ENCODE peak calls at places on chromosomes 2 and 18, in five cellular contexts. P is left lung; V is psoas muscle; Y is naive thymus-derived CD4-positive, alpha-beta T cell; L is heart right ventricle. W is an unnamed sample.

GRCh38 chr2:104583791-104584190 is 270.1 kb upstream of the POU3F3 start:
- DNase-seq in P (no peak), V (no peak), Y (no peak), L (no peak), W (no peak)

GRCh38 chr2:156590313-156590712 is 154.1 kb downstream of the GPD2 start:
- DNase-seq in P (no peak), V (no peak), Y (no peak), L (no peak), W (no peak)

GRCh38 chr2:171553858-171554257 is 31.6 kb downstream of the CYBRD1 start:
- DNase-seq in P (no peak), V (no peak), Y (no peak), L (no peak), W (no peak)

GRCh38 chr2:74835831-74836674 is 2.1 kb downstream of the HK2 start:
- DNase-seq in P (no peak), V (no peak), Y (no peak), L (no peak), W (peak; percentile 81)

GRCh38 chr2:113760400-113760799 is 4.0 kb upstream of the SLC35F5 start:
- DNase-seq in P (no peak), V (no peak), Y (no peak), L (no peak), W (peak; percentile 69)

GRCh38 chr18:33706391-33706790 is 128.4 kb downstream of the ASXL3 start:
- DNase-seq in P (no peak), V (no peak), Y (no peak), L (no peak), W (no peak)

GRCh38 chr2:106275971-106276370 is 81.9 kb upstream of the UXS1 start:
- DNase-seq in P (no peak), V (no peak), Y (no peak), L (no peak), W (no peak)

GRCh38 chr18:6885992-6886823 is 156.7 kb downstream of the ARHGAP28 start:
- DNase-seq in P (no peak), V (no peak), Y (no peak), L (no peak), W (peak; percentile 91)

GRCh38 chr2:47227532-47228166 is 72.5 kb upstream of the STPG4 start:
- DNase-seq in P (no peak), V (no peak), Y (no peak), L (no peak), W (no peak)

GRCh38 chr2:178025551-178026185 is 46.9 kb downstream of the PDE11A start:
- DNase-seq in P (no peak), V (no peak), Y (no peak), L (no peak), W (no peak)

GRCh38 chr18:79749251-79750191 is 48.2 kb upstream of the KCNG2 start:
- DNase-seq in P (peak; percentile 58), V (no peak), Y (no peak), L (no peak), W (no peak)

GRCh38 chr18:48877941-48878340 is 72.8 kb downstream of the SMAD7 start:
- DNase-seq in P (no peak), V (no peak), Y (no peak), L (no peak), W (no peak)
- H3K4me3 ChIP-seq in P (no peak overlapping the region), V (no peak overlapping the region), Y (no peak overlapping the region), L (no peak overlapping the region), W (no peak overlapping the region)

DNA sequence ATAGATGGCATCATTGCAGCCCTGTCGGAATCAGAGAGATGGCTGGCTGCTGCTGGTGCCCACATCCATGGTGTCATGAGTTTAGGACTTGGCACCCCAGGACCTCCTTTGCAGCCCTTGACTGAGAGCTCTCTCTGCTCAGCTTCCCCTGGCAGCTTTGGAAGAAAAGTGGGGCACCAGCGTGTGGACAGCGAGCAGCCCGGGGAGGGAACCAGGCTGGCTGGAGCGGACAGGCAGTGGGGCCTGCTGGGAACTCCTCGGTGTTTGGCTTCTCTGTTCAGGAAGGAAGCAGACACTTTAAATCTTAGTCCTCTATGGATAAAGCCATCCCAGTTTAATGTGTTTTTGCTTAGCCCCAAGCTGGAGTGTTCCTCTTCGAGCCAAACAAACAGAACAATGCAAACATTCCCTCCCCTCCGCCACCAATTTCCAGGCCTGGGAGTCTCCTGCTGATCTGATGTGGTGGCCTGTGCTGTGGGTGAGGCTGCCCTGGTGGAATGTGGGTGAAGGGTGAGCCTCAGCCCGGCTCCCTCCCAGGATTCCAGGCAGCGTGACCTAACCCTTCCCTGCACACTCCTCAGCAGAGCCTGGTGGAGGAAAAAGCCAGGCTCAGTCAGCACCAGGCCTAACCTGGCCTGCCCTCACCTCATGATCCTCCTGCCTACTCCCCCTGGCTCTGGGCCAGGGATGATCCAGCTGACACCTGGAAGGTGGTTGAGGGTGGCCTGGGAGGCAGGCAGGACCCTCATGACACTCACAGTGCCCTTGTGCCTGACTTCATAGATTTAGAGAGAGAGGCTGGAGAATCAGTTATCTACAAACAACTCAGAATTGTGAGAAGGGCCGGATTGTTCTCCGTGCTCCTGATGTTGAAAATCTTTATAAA is 21.6 kb upstream of the ITGB6 start:
- DNase-seq in P (peak; percentile 83), V (peak; percentile 73), Y (no peak), L (peak; percentile 58), W (peak; percentile 83)
- H3K4me1 ChIP-seq in P (peaks cover 17% of the 10 kb centered on the region), V (peaks cover 71% of the 10 kb centered on the region), Y (no peaks in the 10 kb centered on the region), L (peaks cover 7% of the 10 kb centered on the region), W (peaks cover 55% of the 10 kb centered on the region)

DNA sequence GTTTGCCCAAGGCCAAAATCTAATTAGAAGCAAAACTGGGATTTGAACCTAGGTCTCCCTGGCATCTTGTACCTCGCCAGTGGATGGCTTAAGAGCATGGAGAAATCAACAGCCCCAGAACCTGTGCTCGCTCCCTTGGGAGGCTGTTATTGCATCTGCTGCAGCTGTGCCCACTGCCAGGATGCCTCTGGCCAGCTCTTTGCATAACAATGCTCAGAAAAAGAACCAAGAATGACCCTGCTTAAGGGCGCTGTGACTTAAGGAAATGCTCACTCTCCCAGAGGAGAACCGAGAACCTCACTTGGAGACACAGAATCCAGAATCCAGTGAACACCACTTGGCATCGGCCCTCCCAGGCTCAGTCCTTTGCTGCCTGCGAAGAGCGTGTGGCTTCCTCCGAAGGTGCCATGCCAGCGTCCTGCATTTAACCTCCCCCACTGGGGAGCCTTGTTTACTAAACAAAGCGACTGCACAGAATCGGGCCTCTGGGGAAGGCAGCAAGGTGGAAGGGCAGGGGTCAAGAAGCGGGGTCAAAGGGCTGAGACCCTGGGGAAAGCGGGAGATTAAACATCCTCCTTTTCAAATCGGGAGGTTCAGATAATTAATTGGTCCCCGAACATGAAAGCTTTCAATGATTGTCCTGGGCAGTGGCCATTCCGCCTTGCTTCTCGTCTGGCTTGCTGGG is 71.0 kb upstream of the BOD1L2 start:
- DNase-seq in P (no peak), V (no peak), Y (no peak), L (no peak), W (no peak)
- H3K27me3 ChIP-seq in P (peaks cover 43% of the 10 kb centered on the region), V (peaks cover 2% of the 10 kb centered on the region), Y (no peaks in the 10 kb centered on the region), L (peaks cover 38% of the 10 kb centered on the region), W (peaks cover 18% of the 10 kb centered on the region)

GRCh38 chr2:150191349-150191748 is 296.1 kb downstream of the RND3 start:
- DNase-seq in P (no peak), V (no peak), Y (no peak), L (no peak), W (no peak)
- H3K4me3 ChIP-seq in P (no peak overlapping the region), V (no peak overlapping the region), Y (no peak overlapping the region), L (no peak overlapping the region), W (no peak overlapping the region)

GRCh38 chr2:12282780-12283695 is 433.7 kb upstream of the TRIB2 start:
- DNase-seq in P (no peak), V (no peak), Y (no peak), L (no peak), W (no peak)

GRCh38 chr2:12278217-12278755 is 438.4 kb upstream of the TRIB2 start:
- DNase-seq in P (no peak), V (no peak), Y (no peak), L (no peak), W (no peak)

GRCh38 chr2:12274591-12274990 is 442.1 kb upstream of the TRIB2 start:
- DNase-seq in P (no peak), V (no peak), Y (no peak), L (no peak), W (no peak)

GRCh38 chr2:12273111-12273510 is 443.6 kb upstream of the TRIB2 start:
- DNase-seq in P (no peak), V (no peak), Y (no peak), L (no peak), W (no peak)

GRCh38 chr2:12277305-12278034 is 439.3 kb upstream of the TRIB2 start:
- DNase-seq in P (no peak), V (no peak), Y (no peak), L (no peak), W (no peak)
- H3K4me1 ChIP-seq in P (no peaks in the 10 kb centered on the region), V (no peaks in the 10 kb centered on the region), Y (peaks cover 7% of the 10 kb centered on the region), L (peaks cover 7% of the 10 kb centered on the region), W (peaks cover 7% of the 10 kb centered on the region)

DNA sequence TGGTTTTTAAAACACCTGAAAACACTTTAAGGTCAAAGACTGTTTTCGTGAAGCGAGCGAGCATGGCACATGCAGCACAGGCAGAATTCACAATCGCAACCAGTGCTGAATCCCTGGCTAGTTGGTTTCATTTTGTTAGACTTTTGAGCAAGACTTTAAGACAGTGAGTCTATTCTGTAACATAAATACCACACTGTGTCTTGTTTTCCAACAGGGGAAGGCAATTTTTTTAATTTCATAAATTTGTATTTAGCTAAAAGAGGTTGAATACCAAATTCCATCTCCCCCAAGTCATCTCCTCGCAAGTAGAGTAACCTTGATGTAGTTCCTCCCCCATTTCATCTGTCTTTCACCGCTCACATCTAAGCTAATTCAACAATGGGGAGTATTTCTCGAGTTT is 1.4 kb downstream of the CERKL start:
- DNase-seq in P (no peak), V (no peak), Y (no peak), L (no peak), W (no peak)
- H3K27me3 ChIP-seq in P (peaks cover 57% of the 10 kb centered on the region), V (peaks cover 29% of the 10 kb centered on the region), Y (peaks cover 4% of the 10 kb centered on the region), L (peaks cover 53% of the 10 kb centered on the region), W (peaks cover 36% of the 10 kb centered on the region)

DNA sequence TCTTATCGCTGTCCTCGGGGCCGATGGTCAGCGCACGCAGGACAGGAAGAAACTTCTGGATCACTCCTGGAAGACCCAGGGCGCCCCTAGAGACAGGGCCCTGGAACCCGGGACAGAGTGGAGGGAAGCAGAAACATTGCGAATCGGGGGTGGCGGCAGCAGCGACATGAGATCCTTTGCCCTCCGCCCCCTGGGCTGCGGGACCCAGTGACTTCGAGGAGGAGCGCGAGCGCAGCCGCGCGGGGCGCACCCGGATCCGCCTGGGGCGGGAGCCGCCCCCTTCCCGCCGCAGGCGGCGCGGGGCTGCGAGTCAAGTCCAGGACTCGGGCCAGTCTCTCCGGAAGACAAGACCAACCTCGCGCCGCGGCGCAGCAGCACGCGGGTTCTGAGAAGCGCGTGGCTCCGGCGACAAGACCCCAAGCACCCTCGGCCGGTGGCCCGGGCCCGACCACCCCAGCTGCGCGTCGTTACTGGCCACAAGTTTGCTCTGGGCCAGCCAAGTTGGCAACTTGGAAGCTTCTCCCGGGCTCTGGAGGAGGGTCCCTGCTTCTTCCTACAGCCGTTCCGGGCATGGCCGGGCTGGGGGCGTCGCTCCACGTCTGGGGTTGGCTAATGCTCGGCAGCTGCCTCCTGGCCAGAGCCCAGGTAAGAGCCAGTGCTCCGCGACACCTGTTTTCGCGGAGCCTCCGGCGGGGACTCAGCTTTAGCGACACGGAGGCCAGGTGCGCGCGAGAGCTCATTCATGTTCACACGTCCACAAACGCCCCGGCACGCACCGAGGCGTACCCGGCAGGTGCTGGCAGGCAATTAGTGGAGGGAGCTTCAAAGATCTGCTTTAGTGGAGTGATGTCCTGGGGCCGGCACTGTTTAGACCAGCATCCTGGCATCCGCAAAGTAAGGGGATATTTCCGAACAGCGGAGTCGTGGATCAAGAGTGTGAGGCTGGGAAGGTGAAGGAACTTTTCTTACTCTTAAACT is at the start of gene PTH2R:
- DNase-seq in P (peak; percentile 81), V (peak; percentile 48), Y (no peak), L (peak; percentile 13), W (no peak)
- H3K4me3 ChIP-seq in P (no peak within 1 kb of the TSS), V (peak within 1 kb of the TSS; percentile 52), Y (no peak within 1 kb of the TSS), L (no peak within 1 kb of the TSS), W (peak within 1 kb of the TSS; percentile 54)

W was measured in adipocyte.